ENCODE peak calls at places on chromosomes 4 and X, in seven cellular contexts. One of them, this sample, is unnamed.

GRCh38 chr4:7206856-7207567 is 14.7 kb downstream of the SORCS2 start:
- DNase-seq in Peyer's patch: no peak
- DNase-seq in stromal cell of bone marrow: peak
- DNase-seq in stimulated activated naive CD8-positive, alpha-beta T cell treated with anti-CD3 and anti-CD28 coated beads, Interleukin-15, Interleukin-2, amounts not matched to agents 100 U/mL and 50 U/mL, for 24 hours: no peak
- DNase-seq in Caco-2: no peak
- DNase-seq in MM.1S: no peak
- DNase-seq in ELR: peak
- DNase-seq in this sample: peak

GRCh38 chr4:110231869-110232268 is 33.5 kb upstream of the ELOVL6 start:
- DNase-seq in Caco-2: no peak
- DNase-seq in Peyer's patch: no peak
- DNase-seq in MM.1S: no peak
- DNase-seq in stimulated activated naive CD8-positive, alpha-beta T cell treated with anti-CD3 and anti-CD28 coated beads, Interleukin-15, Interleukin-2, amounts not matched to agents 100 U/mL and 50 U/mL, for 24 hours: no peak
- DNase-seq in stromal cell of bone marrow: no peak
- DNase-seq in ELR: no peak
- DNase-seq in this sample: no peak

GRCh38 chr4:168560184-168560834 is 63.5 kb downstream of the PALLD start:
- DNase-seq in Peyer's patch: no peak
- DNase-seq in Caco-2: no peak
- DNase-seq in stimulated activated naive CD8-positive, alpha-beta T cell treated with anti-CD3 and anti-CD28 coated beads, Interleukin-15, Interleukin-2, amounts not matched to agents 100 U/mL and 50 U/mL, for 24 hours: no peak
- DNase-seq in ELR: peak
- DNase-seq in MM.1S: peak
- DNase-seq in stromal cell of bone marrow: peak
- DNase-seq in this sample: no peak

GRCh38 chrX:111100191-111100590 is 4.2 kb downstream of the PAK3 start:
- DNase-seq in MM.1S: peak
- DNase-seq in stromal cell of bone marrow: no peak
- DNase-seq in ELR: peak
- DNase-seq in stimulated activated naive CD8-positive, alpha-beta T cell treated with anti-CD3 and anti-CD28 coated beads, Interleukin-15, Interleukin-2, amounts not matched to agents 100 U/mL and 50 U/mL, for 24 hours: peak
- DNase-seq in Peyer's patch: no peak
- DNase-seq in Caco-2: no peak
- DNase-seq in this sample: peak

GRCh38 chr4:182898479-182898799 is 18.7 kb downstream of the DCTD start:
- DNase-seq in MM.1S: no peak
- DNase-seq in stromal cell of bone marrow: no peak
- DNase-seq in Peyer's patch: no peak
- DNase-seq in stimulated activated naive CD8-positive, alpha-beta T cell treated with anti-CD3 and anti-CD28 coated beads, Interleukin-15, Interleukin-2, amounts not matched to agents 100 U/mL and 50 U/mL, for 24 hours: no peak
- DNase-seq in Caco-2: no peak
- DNase-seq in ELR: no peak
- DNase-seq in this sample: no peak

GRCh38 chr4:182235016-182235415 is 8.2 kb upstream of the TENM3 start:
- DNase-seq in stimulated activated naive CD8-positive, alpha-beta T cell treated with anti-CD3 and anti-CD28 coated beads, Interleukin-15, Interleukin-2, amounts not matched to agents 100 U/mL and 50 U/mL, for 24 hours: no peak
- DNase-seq in MM.1S: no peak
- DNase-seq in ELR: no peak
- DNase-seq in stromal cell of bone marrow: no peak
- DNase-seq in Caco-2: no peak
- DNase-seq in Peyer's patch: no peak
- DNase-seq in this sample: no peak

GRCh38 chrX:154020500-154021115 is 906 bp upstream of the IRAK1 start:
- DNase-seq in ELR: peak
- DNase-seq in stromal cell of bone marrow: no peak
- DNase-seq in stimulated activated naive CD8-positive, alpha-beta T cell treated with anti-CD3 and anti-CD28 coated beads, Interleukin-15, Interleukin-2, amounts not matched to agents 100 U/mL and 50 U/mL, for 24 hours: no peak
- DNase-seq in Peyer's patch: no peak
- DNase-seq in Caco-2: no peak
- DNase-seq in MM.1S: no peak
- DNase-seq in this sample: no peak

GRCh38 chr4:26281876-26282275 is 38.9 kb upstream of the RBPJ start:
- DNase-seq in stromal cell of bone marrow: no peak
- DNase-seq in MM.1S: no peak
- DNase-seq in Caco-2: no peak
- DNase-seq in stimulated activated naive CD8-positive, alpha-beta T cell treated with anti-CD3 and anti-CD28 coated beads, Interleukin-15, Interleukin-2, amounts not matched to agents 100 U/mL and 50 U/mL, for 24 hours: no peak
- DNase-seq in ELR: peak
- DNase-seq in Peyer's patch: no peak
- DNase-seq in this sample: no peak

GRCh38 chrX:150086371-150086770 is 148.1 kb upstream of the EOLA2 start:
- DNase-seq in MM.1S: no peak
- DNase-seq in stromal cell of bone marrow: no peak
- DNase-seq in ELR: no peak
- DNase-seq in stimulated activated naive CD8-positive, alpha-beta T cell treated with anti-CD3 and anti-CD28 coated beads, Interleukin-15, Interleukin-2, amounts not matched to agents 100 U/mL and 50 U/mL, for 24 hours: no peak
- DNase-seq in Peyer's patch: no peak
- DNase-seq in Caco-2: no peak
- DNase-seq in this sample: no peak

GRCh38 chr4:762211-763190 is 56.9 kb downstream of the PCGF3 start:
- DNase-seq in stromal cell of bone marrow: no peak
- DNase-seq in MM.1S: no peak
- DNase-seq in stimulated activated naive CD8-positive, alpha-beta T cell treated with anti-CD3 and anti-CD28 coated beads, Interleukin-15, Interleukin-2, amounts not matched to agents 100 U/mL and 50 U/mL, for 24 hours: no peak
- DNase-seq in Peyer's patch: no peak
- DNase-seq in ELR: peak
- DNase-seq in Caco-2: no peak
- DNase-seq in this sample: no peak

GRCh38 chrX:15916704-15917084 is 62.1 kb upstream of the AP1S2 start:
- DNase-seq in ELR: no peak
- DNase-seq in MM.1S: no peak
- DNase-seq in stromal cell of bone marrow: no peak
- DNase-seq in stimulated activated naive CD8-positive, alpha-beta T cell treated with anti-CD3 and anti-CD28 coated beads, Interleukin-15, Interleukin-2, amounts not matched to agents 100 U/mL and 50 U/mL, for 24 hours: no peak
- DNase-seq in Peyer's patch: no peak
- DNase-seq in Caco-2: no peak
- DNase-seq in this sample: no peak

GRCh38 chrX:68462197-68462596 is 28.9 kb upstream of the OPHN1 start:
- DNase-seq in MM.1S: no peak
- DNase-seq in Caco-2: peak
- DNase-seq in stromal cell of bone marrow: no peak
- DNase-seq in Peyer's patch: no peak
- DNase-seq in ELR: peak
- DNase-seq in stimulated activated naive CD8-positive, alpha-beta T cell treated with anti-CD3 and anti-CD28 coated beads, Interleukin-15, Interleukin-2, amounts not matched to agents 100 U/mL and 50 U/mL, for 24 hours: no peak
- DNase-seq in this sample: no peak

GRCh38 chrX:100980608-100981497 is 11.3 kb downstream of the ARL13A start:
- DNase-seq in stromal cell of bone marrow: peak
- DNase-seq in Caco-2: no peak
- DNase-seq in Peyer's patch: no peak
- DNase-seq in stimulated activated naive CD8-positive, alpha-beta T cell treated with anti-CD3 and anti-CD28 coated beads, Interleukin-15, Interleukin-2, amounts not matched to agents 100 U/mL and 50 U/mL, for 24 hours: no peak
- DNase-seq in MM.1S: no peak
- DNase-seq in ELR: peak
- DNase-seq in this sample: peak

GRCh38 chr4:830776-831482 is 5.0 kb upstream of the CPLX1 start:
- DNase-seq in MM.1S: no peak
- DNase-seq in ELR: no peak
- DNase-seq in stimulated activated naive CD8-positive, alpha-beta T cell treated with anti-CD3 and anti-CD28 coated beads, Interleukin-15, Interleukin-2, amounts not matched to agents 100 U/mL and 50 U/mL, for 24 hours: no peak
- DNase-seq in stromal cell of bone marrow: no peak
- DNase-seq in Peyer's patch: peak
- DNase-seq in Caco-2: no peak
- DNase-seq in this sample: no peak

GRCh38 chr4:7832331-7832730 is 107.3 kb downstream of the AFAP1 start:
- DNase-seq in MM.1S: no peak
- DNase-seq in Peyer's patch: no peak
- DNase-seq in ELR: no peak
- DNase-seq in Caco-2: no peak
- DNase-seq in stimulated activated naive CD8-positive, alpha-beta T cell treated with anti-CD3 and anti-CD28 coated beads, Interleukin-15, Interleukin-2, amounts not matched to agents 100 U/mL and 50 U/mL, for 24 hours: no peak
- DNase-seq in stromal cell of bone marrow: no peak
- DNase-seq in this sample: no peak

GRCh38 chr4:158894826-158895225 is 126.0 kb downstream of the FNIP2 start:
- DNase-seq in stimulated activated naive CD8-positive, alpha-beta T cell treated with anti-CD3 and anti-CD28 coated beads, Interleukin-15, Interleukin-2, amounts not matched to agents 100 U/mL and 50 U/mL, for 24 hours: no peak
- DNase-seq in ELR: no peak
- DNase-seq in MM.1S: no peak
- DNase-seq in Peyer's patch: no peak
- DNase-seq in stromal cell of bone marrow: no peak
- DNase-seq in Caco-2: no peak
- DNase-seq in this sample: no peak

GRCh38 chrX:1205681-1206611 is 6.5 kb downstream of the CRLF2 start:
- DNase-seq in Peyer's patch: no peak
- DNase-seq in Caco-2: no peak
- DNase-seq in ELR: peak
- DNase-seq in MM.1S: peak
- DNase-seq in stromal cell of bone marrow: peak
- DNase-seq in stimulated activated naive CD8-positive, alpha-beta T cell treated with anti-CD3 and anti-CD28 coated beads, Interleukin-15, Interleukin-2, amounts not matched to agents 100 U/mL and 50 U/mL, for 24 hours: no peak
- DNase-seq in this sample: peak

This sample was measured in fibroblast of the conjunctiva.